ENCODE peak calls at places on chromosomes 1 and 21, in five cellular contexts. P, G, X, U and R are unnamed samples.

GRCh38 chr1:171983584-171983983 is 142.3 kb downstream of the DNM3 start:
- DNase-seq in P (no peak), G (peak; percentile 18), X (no peak), U (no peak), R (no peak)

GRCh38 chr1:10692401-10693021 is 103.9 kb downstream of the CASZ1 start:
- DNase-seq in P (peak; percentile 43), G (peak; percentile 47), X (no peak), U (no peak), R (peak; percentile 87)

GRCh38 chr1:81714636-81715035 is 86.1 kb upstream of the ADGRL2 start:
- DNase-seq in P (no peak), G (no peak), X (no peak), U (no peak), R (no peak)

GRCh38 chr1:43307458-43308158 is 6.8 kb downstream of the TIE1 start:
- DNase-seq in P (no peak), G (no peak), X (no peak), U (no peak), R (peak; percentile 32)

GRCh38 chr21:45844181-45844580 is 137.4 kb upstream of the COL6A1 start:
- DNase-seq in P (no peak), G (no peak), X (no peak), U (no peak), R (no peak)

GRCh38 chr1:77538956-77539509 is 143.4 kb downstream of the ZZZ3 start:
- DNase-seq in P (peak; percentile 78), G (no peak), X (peak; percentile 90), U (peak; percentile 65), R (no peak)

GRCh38 chr1:17116643-17117042 is 2.6 kb downstream of the PADI2 start:
- DNase-seq in P (no peak), G (no peak), X (no peak), U (no peak), R (no peak)

GRCh38 chr1:181417915-181418314 is 65.4 kb upstream of the CACNA1E start:
- DNase-seq in P (no peak), G (no peak), X (no peak), U (no peak), R (no peak)

GRCh38 chr1:111904478-111905218 is 84.8 kb downstream of the KCND3 start:
- DNase-seq in P (no peak), G (peak; percentile 60), X (no peak), U (no peak), R (no peak)

GRCh38 chr1:23344987-23345472 is 946 bp upstream of the HNRNPR start:
- DNase-seq in P (no peak), G (peak; percentile 53), X (no peak), U (no peak), R (no peak)

GRCh38 chr1:54245501-54245900 is 45.5 kb downstream of the MRPL37 start:
- DNase-seq in P (no peak), G (no peak), X (no peak), U (no peak), R (no peak)
- H3K36me3 ChIP-seq in P (no peaks in the 10 kb centered on the region), G (peaks cover 10% of the 10 kb centered on the region), X (no peaks in the 10 kb centered on the region), U (peaks cover 61% of the 10 kb centered on the region), R (no peaks in the 10 kb centered on the region)

GRCh38 chr1:214545293-214545692 is 6.1 kb downstream of the PTPN14 start:
- DNase-seq in P (no peak), G (peak; percentile 59), X (no peak), U (no peak), R (no peak)

GRCh38 chr1:214547747-214548146 is 3.7 kb downstream of the PTPN14 start:
- DNase-seq in P (no peak), G (no peak), X (no peak), U (no peak), R (no peak)

GRCh38 chr1:214546886-214547641 is 4.3 kb downstream of the PTPN14 start:
- DNase-seq in P (peak; percentile 37), G (no peak), X (no peak), U (no peak), R (no peak)

GRCh38 chr1:214544791-214545190 is 6.6 kb downstream of the PTPN14 start:
- DNase-seq in P (no peak), G (no peak), X (no peak), U (no peak), R (no peak)

GRCh38 chr1:214546076-214546475 is 5.3 kb downstream of the PTPN14 start:
- DNase-seq in P (no peak), G (no peak), X (no peak), U (no peak), R (no peak)
- H3K4me1 ChIP-seq in P (peaks cover 46% of the 10 kb centered on the region), G (peaks cover 24% of the 10 kb centered on the region), X (peaks cover 32% of the 10 kb centered on the region), U (peaks cover 21% of the 10 kb centered on the region), R (no peaks in the 10 kb centered on the region)

GRCh38 chr1:35631396-35631795 is 9.9 kb downstream of the PSMB2 start:
- DNase-seq in P (no peak), G (no peak), X (peak; percentile 65), U (no peak), R (no peak)
- H3K36me3 ChIP-seq in P (peaks cover 51% of the 10 kb centered on the region), G (peaks cover 10% of the 10 kb centered on the region), X (peaks cover 29% of the 10 kb centered on the region), U (peaks cover 93% of the 10 kb centered on the region), R (peaks cover 3% of the 10 kb centered on the region)

GRCh38 chr1:18803859-18804258 is 55.6 kb downstream of the TAS1R2 start:
- DNase-seq in P (no peak), G (no peak), X (no peak), U (no peak), R (no peak)

GRCh38 chr1:18800258-18800657 is 59.2 kb downstream of the TAS1R2 start:
- DNase-seq in P (no peak), G (no peak), X (no peak), U (no peak), R (no peak)

GRCh38 chr1:18799454-18799853 is 60.0 kb downstream of the TAS1R2 start:
- DNase-seq in P (no peak), G (no peak), X (no peak), U (no peak), R (no peak)

GRCh38 chr1:18803392-18803791 is 56.1 kb downstream of the TAS1R2 start:
- DNase-seq in P (no peak), G (no peak), X (no peak), U (no peak), R (no peak)

DNA sequence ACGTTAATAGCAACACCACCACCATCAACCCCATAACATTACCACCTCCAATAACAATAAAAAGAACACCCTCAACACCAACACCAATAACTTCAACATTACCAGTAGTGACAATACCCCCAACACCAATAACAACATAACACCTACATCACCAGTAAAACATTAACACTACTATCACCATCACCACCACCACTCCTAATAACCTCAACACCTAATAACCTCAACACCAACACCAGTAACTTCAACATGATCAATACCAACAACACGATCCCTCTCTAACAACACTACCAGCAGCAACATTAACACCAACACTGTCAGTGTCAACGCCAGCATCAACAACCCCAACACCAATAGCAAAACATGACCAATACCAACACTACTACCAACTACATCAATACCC is 57.2 kb downstream of the TAS1R2 start:
- DNase-seq in P (no peak), G (no peak), X (no peak), U (no peak), R (no peak)
- H3K4me1 ChIP-seq in P (no peaks in the 10 kb centered on the region), G (no peaks in the 10 kb centered on the region), X (no peaks in the 10 kb centered on the region), U (no peaks in the 10 kb centered on the region), R (no peaks in the 10 kb centered on the region)